ENCODE peak calls at places on chromosomes 5 and 9, in eight cellular contexts. S is IMR-90; L is CD8-positive, alpha-beta T cell; E is RWPE2; V is psoas muscle; U is body of pancreas; D is MM.1S; Y is uterus. T is an unnamed sample.

GRCh38 chr9:121199921-121200320 is 1.7 kb downstream of the RAB14 start:
- DNase-seq in S (peak; percentile 21), U (no peak), L (no peak), V (no peak), E (no peak), D (no peak), Y (no peak), T (no peak)

GRCh38 chr5:162817381-162817780 is 620.0 kb upstream of the CCNG1 start:
- DNase-seq in S (no peak), L (no peak), V (no peak), Y (no peak), U (no peak), E (no peak), D (no peak), T (no peak)

GRCh38 chr9:113597390-113598241 is 134.1 kb downstream of the RGS3 start:
- DNase-seq in Y (no peak), E (no peak), L (no peak), U (no peak), S (no peak), D (no peak), V (peak; percentile 42), T (no peak)

GRCh38 chr5:117590944-117591343 is 1016.3 kb upstream of the SEMA6A start:
- DNase-seq in V (no peak), L (no peak), S (peak; percentile 8), E (no peak), U (no peak), D (peak; percentile 79), Y (no peak), T (no peak)

GRCh38 chr5:90934091-90934719 is 375.6 kb downstream of the ADGRV1 start:
- DNase-seq in D (no peak), Y (no peak), E (no peak), U (no peak), V (no peak), L (no peak), S (no peak), T (no peak)

GRCh38 chr5:17129093-17129492 is 88.3 kb upstream of the BASP1 start:
- DNase-seq in V (no peak), U (no peak), L (no peak), Y (no peak), E (peak; percentile 23), D (no peak), S (no peak), T (no peak)

GRCh38 chr5:122586351-122586750 is 188.5 kb upstream of the SNX2 start:
- DNase-seq in V (no peak), E (no peak), Y (no peak), S (peak; percentile 74), U (no peak), L (no peak), D (no peak), T (no peak)

GRCh38 chr9:116639251-116639741 is 47.8 kb upstream of the TRIM32 start:
- DNase-seq in L (no peak), D (no peak), E (no peak), Y (no peak), V (no peak), S (peak; percentile 55), U (no peak), T (no peak)

GRCh38 chr5:93221-93980 is 1.4 kb downstream of the PLEKHG4B start:
- DNase-seq in E (no peak), V (no peak), L (no peak), D (no peak), U (no peak), Y (no peak), S (no peak), T (no peak)

GRCh38 chr5:6832994-6833393 is 119.8 kb downstream of the TENT4A start:
- DNase-seq in U (no peak), Y (no peak), L (no peak), V (peak; percentile 82), E (no peak), S (no peak), D (peak; percentile 17), T (no peak)

GRCh38 chr5:42995152-42995751 is 44.9 kb downstream of the ANXA2R start:
- DNase-seq in E (no peak), D (no peak), Y (no peak), V (no peak), S (peak; percentile 38), L (no peak), U (no peak), T (no peak)
- TF ChIP-seq CTCF in E (peak; percentile 57), D (peak; percentile 2), Y (no peak), V (no peak), S (no peak), L (peak; percentile 30), U (no peak), T (no peak)

DNA sequence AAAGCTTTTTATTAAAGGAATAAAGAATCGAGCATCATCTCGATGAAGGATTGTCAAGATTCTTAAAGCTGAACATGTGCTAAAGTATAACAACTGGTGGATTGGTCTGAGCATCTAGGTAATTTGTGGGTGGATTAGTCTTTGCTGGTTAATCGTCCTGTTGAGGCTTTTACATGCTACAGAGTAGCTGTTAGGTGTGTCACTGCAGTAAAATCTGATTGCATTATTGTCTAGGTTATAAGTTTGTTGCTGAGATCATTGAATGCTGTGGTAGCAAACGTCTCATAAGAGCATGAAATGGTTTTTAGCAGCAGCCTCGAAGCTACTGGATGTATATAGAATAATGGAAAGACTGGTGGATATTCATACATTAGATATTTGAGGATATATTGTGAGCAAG is 7.2 kb downstream of the FBXO38 start:
- DNase-seq in E (no peak), Y (no peak), S (no peak), U (no peak), D (no peak), L (no peak), V (no peak), T (no peak)
- H3K4me1 ChIP-seq in E (no peaks in the 10 kb centered on the region), Y (no peaks in the 10 kb centered on the region), S (peaks cover 5% of the 10 kb centered on the region), U (peaks cover 59% of the 10 kb centered on the region), D (no peaks in the 10 kb centered on the region), L (peaks cover 11% of the 10 kb centered on the region), V (peaks cover 10% of the 10 kb centered on the region), T (peaks cover 69% of the 10 kb centered on the region)

GRCh38 chr9:135567311-135567710 is 5.8 kb downstream of the PAEP start:
- DNase-seq in D (no peak), U (no peak), Y (no peak), E (peak; percentile 21), V (no peak), S (no peak), L (no peak), T (no peak)

GRCh38 chr9:135565141-135565628 is 3.6 kb downstream of the PAEP start:
- DNase-seq in V (no peak), D (no peak), S (no peak), Y (no peak), U (no peak), E (no peak), L (no peak), T (no peak)

GRCh38 chr9:135566552-135566951 is 5.0 kb downstream of the PAEP start:
- DNase-seq in D (peak; percentile 39), E (peak; percentile 28), V (no peak), L (no peak), S (no peak), Y (no peak), U (no peak), T (no peak)

GRCh38 chr9:135563858-135564257 is 2.3 kb downstream of the PAEP start:
- DNase-seq in Y (no peak), E (peak; percentile 44), L (no peak), U (no peak), D (no peak), S (no peak), V (no peak), T (no peak)

GRCh38 chr9:135565636-135566035 is 4.1 kb downstream of the PAEP start:
- DNase-seq in L (no peak), E (no peak), S (no peak), V (no peak), U (no peak), D (no peak), Y (no peak), T (no peak)
- TF ChIP-seq CTCF in L (no peak), E (no peak), S (no peak), V (no peak), U (no peak), D (no peak), Y (no peak), T (no peak)

DNA sequence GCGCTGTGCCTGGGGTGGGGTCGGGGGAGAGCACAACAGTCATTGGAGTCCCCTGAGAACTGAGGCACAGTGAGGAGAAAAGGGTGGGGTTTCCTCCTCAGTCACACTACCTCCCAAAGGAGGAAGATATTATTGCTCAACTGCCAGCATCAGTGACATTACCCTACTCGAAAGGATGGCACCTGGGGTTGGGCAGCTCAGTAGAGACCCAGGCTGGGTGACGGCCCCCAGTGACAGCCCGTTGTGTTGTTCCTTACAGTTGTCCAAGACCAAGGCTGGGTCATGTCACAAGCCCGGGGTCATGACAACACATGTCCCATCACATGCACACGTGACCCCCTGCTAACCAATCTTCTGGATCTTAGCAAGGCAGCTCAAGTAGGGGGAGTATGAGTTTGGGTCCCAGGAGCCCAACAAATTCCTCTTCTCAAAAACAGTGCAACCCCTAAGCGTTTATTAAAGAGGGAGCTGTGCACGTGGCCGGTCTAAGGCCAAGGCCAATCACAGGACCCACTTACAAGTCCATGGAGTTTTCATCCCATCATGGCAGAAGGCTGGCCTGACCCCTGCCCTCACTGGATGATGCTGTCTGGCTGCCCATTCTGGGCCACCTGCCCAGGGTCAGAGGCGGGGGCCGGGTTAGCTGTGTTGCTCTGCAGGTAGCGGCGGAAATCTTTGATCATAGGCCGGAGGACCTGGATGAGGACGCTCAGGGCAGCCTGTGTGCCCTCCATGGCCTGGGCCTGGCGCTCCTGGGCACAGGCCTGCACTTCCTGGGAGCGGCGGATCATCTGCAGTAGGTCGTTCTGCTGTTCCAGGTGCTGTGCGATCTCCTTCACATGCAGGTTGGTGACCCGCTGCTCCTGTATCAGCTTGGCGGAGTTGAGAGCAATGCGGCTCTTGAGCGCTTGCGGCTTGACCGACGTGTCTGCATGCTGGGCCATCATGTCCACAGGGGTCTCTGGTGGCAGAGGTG is 4.0 kb downstream of the NAIF1 start:
- DNase-seq in U (no peak), S (no peak), Y (no peak), V (no peak), L (no peak), E (no peak), D (no peak), T (no peak)
- H3K4me1 ChIP-seq in U (peaks cover 42% of the 10 kb centered on the region), S (peaks cover 10% of the 10 kb centered on the region), Y (peaks cover 14% of the 10 kb centered on the region), V (peaks cover 17% of the 10 kb centered on the region), L (peaks cover 60% of the 10 kb centered on the region), E (peaks cover 6% of the 10 kb centered on the region), D (peaks cover 16% of the 10 kb centered on the region), T (peaks cover 40% of the 10 kb centered on the region)

GRCh38 chr5:174736351-174736721 is 12.0 kb downstream of the MSX2 start:
- DNase-seq in U (no peak), S (peak; percentile 91), D (no peak), Y (no peak), V (no peak), L (no peak), E (no peak), T (no peak)
- TF ChIP-seq CTCF in U (no peak), S (no peak), D (no peak), Y (no peak), V (no peak), L (no peak), E (peak; percentile 41), T (no peak)

GRCh38 chr5:135395451-135395850 is 3.6 kb downstream of the MACROH2A1 start:
- DNase-seq in U (no peak), S (no peak), Y (no peak), D (no peak), E (no peak), V (no peak), L (no peak), T (no peak)
- H3K4me1 ChIP-seq in U (peaks cover 40% of the 10 kb centered on the region), S (peaks cover 43% of the 10 kb centered on the region), Y (no peaks in the 10 kb centered on the region), D (peaks cover 64% of the 10 kb centered on the region), E (peaks cover 48% of the 10 kb centered on the region), V (peaks cover 74% of the 10 kb centered on the region), L (peaks cover 37% of the 10 kb centered on the region), T (peaks cover 87% of the 10 kb centered on the region)